ENCODE peak calls at places on chromosomes 11 and 22, in four cellular contexts. F is left ventricle myocardium inferior, J is body of pancreas, S is tibial nerve. M is an unnamed sample.

GRCh38 chr11:127106938-127107337 is 106.4 kb upstream of the KIRREL3 start:
- DNase-seq in J (peak), S (no peak), F (no peak), M (no peak)

GRCh38 chr22:48278620-48279464 is 1516.4 kb downstream of the TBC1D22A start:
- DNase-seq in F (no peak), S (no peak), J (no peak), M (no peak)

GRCh38 chr11:855796-856195 is 13.1 kb downstream of the TSPAN4 start:
- DNase-seq in J (no peak), S (no peak), F (no peak), M (no peak)

GRCh38 chr11:32334822-32335221 is 100.5 kb downstream of the WT1 start:
- DNase-seq in F (no peak), J (peak), S (no peak), M (no peak)

GRCh38 chr22:20316844-20317401 is 2.9 kb downstream of the DGCR6L start:
- DNase-seq in F (no peak), J (no peak), S (no peak), M (no peak)

GRCh38 chr11:114430290-114430689 is 9.0 kb upstream of the REXO2 start:
- DNase-seq in S (no peak), F (no peak), J (no peak), M (no peak)

GRCh38 chr11:86660011-86660595 is 12.3 kb downstream of the ME3 start:
- DNase-seq in F (no peak), J (no peak), S (no peak), M (peak)

GRCh38 chr11:18987454-18988231 is 48.4 kb upstream of the MRGPRX1 start:
- DNase-seq in J (no peak), S (no peak), F (no peak), M (no peak)

GRCh38 chr11:69361466-69361865 is 67.5 kb downstream of the MYEOV start:
- DNase-seq in F (no peak), S (no peak), J (no peak), M (no peak)

GRCh38 chr11:96001037-96001436 is 77.1 kb upstream of the MTMR2 start:
- DNase-seq in S (peak), J (peak), F (peak), M (no peak)

GRCh38 chr11:7905961-7906429 is 25.1 kb downstream of the OR10A6 start:
- DNase-seq in J (no peak), S (no peak), F (no peak), M (no peak)

GRCh38 chr11:67675058-67675747 is 780 bp upstream of the ALDH3B2 start:
- DNase-seq in J (no peak), S (no peak), F (no peak), M (no peak)

GRCh38 chr11:94449437-94449836 is 44.2 kb downstream of the MRE11 start:
- DNase-seq in J (no peak), F (no peak), S (no peak), M (no peak)

GRCh38 chr22:47107431-47107830 is 345.0 kb downstream of the TBC1D22A start:
- DNase-seq in S (no peak), F (no peak), J (no peak), M (no peak)

GRCh38 chr11:32255876-32256275 is 165.0 kb downstream of the RCN1 start:
- DNase-seq in S (no peak), F (no peak), J (no peak), M (peak)

GRCh38 chr11:72629266-72629665 is 45.0 kb downstream of the PDE2A start:
- DNase-seq in J (no peak), S (no peak), F (peak), M (peak)

GRCh38 chr11:58067685-58068084 is 36.9 kb downstream of the OR6Q1 start:
- DNase-seq in S (no peak), J (no peak), F (no peak), M (no peak)

GRCh38 chr11:75720639-75721038 is 3.0 kb downstream of the MOGAT2 start:
- DNase-seq in F (no peak), S (no peak), J (no peak), M (no peak)

GRCh38 chr11:104668797-104669463 is 229.3 kb downstream of the CASP12 start:
- DNase-seq in J (no peak), S (no peak), F (no peak), M (no peak)

GRCh38 chr11:69357458-69358397 is 63.8 kb downstream of the MYEOV start:
- DNase-seq in F (no peak), J (no peak), S (no peak), M (no peak)

GRCh38 chr11:57792870-57793269 is 31.3 kb downstream of the CTNND1 start:
- DNase-seq in S (no peak), J (no peak), F (no peak), M (no peak)

GRCh38 chr22:37663521-37664140 is 5.1 kb downstream of the PDXP start:
- DNase-seq in F (no peak), S (no peak), J (no peak), M (no peak)

GRCh38 chr11:78840623-78841022 is 266.0 kb upstream of the NARS2 start:
- DNase-seq in J (no peak), F (no peak), S (no peak), M (no peak)

GRCh38 chr11:35305670-35306382 is 113.5 kb downstream of the SLC1A2 start:
- DNase-seq in F (no peak), J (peak), S (no peak), M (peak)

GRCh38 chr11:19656140-19656541 is 56.5 kb upstream of the NAV2 start:
- DNase-seq in J (no peak), F (no peak), S (no peak), M (no peak)

GRCh38 chr22:28013611-28014010 is 94.6 kb upstream of the PITPNB start:
- DNase-seq in S (no peak), F (peak), J (no peak), M (no peak)

GRCh38 chr22:37628830-37629229 is 10.6 kb upstream of the SH3BP1 start:
- DNase-seq in S (no peak), F (no peak), J (no peak), M (no peak)

GRCh38 chr11:65968600-65969482 is 7.3 kb downstream of the SART1 start:
- DNase-seq in J (no peak), F (no peak), S (no peak), M (no peak)
- H3K27ac ChIP-seq in J (no peak), F (no peak), S (no peak), M (no peak)

DNA sequence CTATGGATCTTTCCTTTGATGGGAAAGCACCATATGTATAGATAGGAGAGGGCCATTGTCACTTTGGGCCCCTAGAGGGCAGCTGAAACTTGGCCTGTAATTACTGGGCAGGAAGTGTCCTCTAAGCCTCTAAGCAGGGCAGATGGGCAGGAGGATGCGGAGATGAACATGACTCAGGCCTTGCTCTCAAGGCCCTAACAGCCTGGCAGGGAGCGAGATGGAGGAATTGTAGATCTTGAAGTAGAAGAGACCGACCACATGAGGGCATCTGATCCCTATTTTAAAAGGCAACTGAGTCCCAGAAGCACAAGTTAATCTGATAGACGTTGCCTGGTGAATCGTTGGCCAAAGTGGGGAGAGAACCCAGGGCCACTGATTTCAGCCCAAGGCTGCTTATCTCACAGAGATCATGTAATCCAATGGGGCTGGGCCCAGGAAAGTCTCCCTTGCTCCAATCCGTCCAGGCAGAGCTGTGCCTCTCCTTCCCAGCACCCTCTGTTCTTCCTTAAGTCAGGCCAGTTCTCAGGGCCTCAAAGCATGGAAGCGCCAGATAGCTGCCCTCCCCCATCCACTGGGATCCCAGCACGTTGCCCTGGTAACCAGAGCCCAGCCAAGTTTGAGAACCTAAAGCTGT is 2.5 kb upstream of the SEPTIN3 start:
- DNase-seq in J (peak), F (no peak), S (no peak), M (peak)
- TF ChIP-seq CTCF in J (peak), F (peak), S (peak), M (peak)

DNA sequence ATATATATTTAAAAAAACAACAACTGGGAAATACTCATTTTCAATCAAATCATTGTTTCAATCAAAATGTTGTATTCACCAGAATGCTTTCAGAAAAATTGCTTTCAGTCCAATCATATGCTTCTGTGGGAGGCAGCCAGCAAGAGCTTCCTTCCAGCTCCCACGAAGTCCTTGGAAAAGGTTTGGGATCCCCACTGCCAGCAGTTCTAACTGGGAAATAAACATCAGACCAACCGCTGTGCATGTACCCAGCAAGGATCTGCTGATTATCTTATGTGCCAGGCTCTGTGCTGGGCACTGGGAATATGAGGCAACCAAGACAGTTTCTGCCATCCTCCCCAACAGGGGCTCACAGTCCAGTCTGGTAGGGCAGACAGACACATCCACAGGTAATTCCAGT is 10.8 kb downstream of the RPS13 start:
- DNase-seq in J (no peak), F (no peak), S (no peak), M (no peak)
- H3K27ac ChIP-seq in J (no peak), F (no peak), S (no peak), M (no peak)

GRCh38 chr11:11155962-11156815 is 196.9 kb downstream of the CSNK2A3 start:
- DNase-seq in S (no peak), J (no peak), F (no peak), M (peak)

GRCh38 chr11:11152877-11153276 is 200.2 kb downstream of the CSNK2A3 start:
- DNase-seq in S (no peak), F (no peak), J (no peak), M (no peak)

DNA sequence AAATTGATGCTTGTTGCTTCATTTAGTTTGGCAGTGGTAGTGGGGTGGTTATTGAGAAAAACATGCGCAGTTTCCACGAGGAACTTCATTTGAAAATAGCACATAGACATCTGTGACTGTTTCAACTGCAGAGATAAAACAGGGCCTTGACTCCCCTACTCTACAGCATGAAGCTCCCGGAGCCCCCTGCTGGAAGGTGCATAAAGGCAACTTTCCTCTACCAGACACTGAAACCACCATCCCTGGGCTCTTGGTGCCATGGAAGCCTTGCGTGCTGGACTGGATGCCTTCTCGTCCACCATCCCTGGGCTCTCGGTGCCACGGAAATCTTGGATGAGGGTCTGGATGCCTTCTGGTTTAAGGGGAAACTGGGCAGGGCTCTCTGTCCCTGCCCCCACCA is 195.8 kb downstream of the CSNK2A3 start:
- DNase-seq in J (peak), F (no peak), S (no peak), M (peak)
- TF ChIP-seq CTCF in J (no peak), F (peak), S (peak), M (peak)

DNA sequence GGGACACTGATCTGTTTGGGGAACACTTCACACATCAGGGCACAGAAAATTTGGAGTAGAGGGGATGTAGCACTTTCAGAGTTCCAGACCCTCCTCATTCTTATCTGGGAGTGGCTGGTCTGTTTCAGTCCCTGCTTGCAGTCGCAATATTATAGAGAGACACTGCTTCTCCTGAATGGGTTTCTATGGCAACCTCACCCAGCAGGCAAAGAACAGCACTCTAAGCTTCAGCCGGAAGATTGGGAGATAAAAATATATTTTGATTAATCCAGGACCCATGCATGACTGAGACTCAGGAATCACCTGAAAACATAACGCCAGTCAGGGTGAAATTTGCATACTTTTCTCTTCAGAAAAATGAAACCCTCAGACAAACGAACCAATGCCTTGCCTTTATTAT is 28.6 kb upstream of the SCN3B start:
- DNase-seq in S (no peak), F (no peak), J (no peak), M (no peak)
- H3K27ac ChIP-seq in S (no peak), F (no peak), J (no peak), M (no peak)